ENCODE peak calls at places on chromosomes 6 and 20, in nine cellular contexts. One of them, this sample, is unnamed.

GRCh38 chr20:23753589-23753988 is 2.9 kb upstream of the CST1 start:
- DNase-seq in dermis blood vessel endothelial cell: no peak
- DNase-seq in NCI-H1105: no peak
- DNase-seq in activated CD4-positive, alpha-beta T cell treated with anti-CD3 and anti-CD28 coated beads, Interleukin-2, amount 50 U/mL, for 4 hours: no peak
- DNase-seq in putamen: no peak
- DNase-seq in NCI-H1092: no peak
- DNase-seq in lower lobe of right lung: no peak
- DNase-seq in germinal center: no peak
- DNase-seq in AG08396: no peak
- DNase-seq in this sample: no peak

GRCh38 chr6:53432318-53433161 is 83.8 kb upstream of the ELOVL5 start:
- DNase-seq in germinal center: no peak
- DNase-seq in AG08396: peak
- DNase-seq in NCI-H1105: no peak
- DNase-seq in NCI-H1092: peak
- DNase-seq in lower lobe of right lung: no peak
- DNase-seq in putamen: peak
- DNase-seq in dermis blood vessel endothelial cell: no peak
- DNase-seq in activated CD4-positive, alpha-beta T cell treated with anti-CD3 and anti-CD28 coated beads, Interleukin-2, amount 50 U/mL, for 4 hours: no peak
- DNase-seq in this sample: no peak

GRCh38 chr20:1265226-1265915 is 723 bp upstream of the SNPH start:
- DNase-seq in germinal center: no peak
- DNase-seq in dermis blood vessel endothelial cell: no peak
- DNase-seq in lower lobe of right lung: no peak
- DNase-seq in activated CD4-positive, alpha-beta T cell treated with anti-CD3 and anti-CD28 coated beads, Interleukin-2, amount 50 U/mL, for 4 hours: no peak
- DNase-seq in putamen: no peak
- DNase-seq in NCI-H1105: no peak
- DNase-seq in AG08396: no peak
- DNase-seq in NCI-H1092: no peak
- DNase-seq in this sample: peak

GRCh38 chr6:147603392-147604081 is 95.0 kb downstream of the SAMD5 start:
- DNase-seq in AG08396: no peak
- DNase-seq in NCI-H1092: no peak
- DNase-seq in dermis blood vessel endothelial cell: no peak
- DNase-seq in lower lobe of right lung: no peak
- DNase-seq in NCI-H1105: no peak
- DNase-seq in activated CD4-positive, alpha-beta T cell treated with anti-CD3 and anti-CD28 coated beads, Interleukin-2, amount 50 U/mL, for 4 hours: no peak
- DNase-seq in putamen: peak
- DNase-seq in germinal center: no peak
- DNase-seq in this sample: no peak

GRCh38 chr20:47818996-47819609 is 33.8 kb upstream of the SULF2 start:
- DNase-seq in lower lobe of right lung: no peak
- DNase-seq in putamen: no peak
- DNase-seq in germinal center: no peak
- DNase-seq in NCI-H1105: no peak
- DNase-seq in activated CD4-positive, alpha-beta T cell treated with anti-CD3 and anti-CD28 coated beads, Interleukin-2, amount 50 U/mL, for 4 hours: no peak
- DNase-seq in AG08396: no peak
- DNase-seq in dermis blood vessel endothelial cell: no peak
- DNase-seq in NCI-H1092: no peak
- DNase-seq in this sample: no peak

GRCh38 chr6:169223006-169223405 is 30.6 kb downstream of the THBS2 start:
- DNase-seq in NCI-H1092: no peak
- DNase-seq in AG08396: no peak
- DNase-seq in activated CD4-positive, alpha-beta T cell treated with anti-CD3 and anti-CD28 coated beads, Interleukin-2, amount 50 U/mL, for 4 hours: no peak
- DNase-seq in NCI-H1105: no peak
- DNase-seq in germinal center: no peak
- DNase-seq in putamen: no peak
- DNase-seq in lower lobe of right lung: no peak
- DNase-seq in dermis blood vessel endothelial cell: no peak
- DNase-seq in this sample: no peak

GRCh38 chr6:140285998-140286690 is 911.7 kb upstream of the CITED2 start:
- DNase-seq in germinal center: no peak
- DNase-seq in lower lobe of right lung: no peak
- DNase-seq in AG08396: no peak
- DNase-seq in activated CD4-positive, alpha-beta T cell treated with anti-CD3 and anti-CD28 coated beads, Interleukin-2, amount 50 U/mL, for 4 hours: no peak
- DNase-seq in dermis blood vessel endothelial cell: no peak
- DNase-seq in putamen: no peak
- DNase-seq in NCI-H1092: no peak
- DNase-seq in NCI-H1105: no peak
- DNase-seq in this sample: no peak

GRCh38 chr20:57699395-57699794 is 10.4 kb downstream of the PMEPA1 start:
- DNase-seq in AG08396: no peak
- DNase-seq in germinal center: peak
- DNase-seq in lower lobe of right lung: no peak
- DNase-seq in NCI-H1105: no peak
- DNase-seq in activated CD4-positive, alpha-beta T cell treated with anti-CD3 and anti-CD28 coated beads, Interleukin-2, amount 50 U/mL, for 4 hours: no peak
- DNase-seq in NCI-H1092: no peak
- DNase-seq in putamen: no peak
- DNase-seq in dermis blood vessel endothelial cell: no peak
- DNase-seq in this sample: no peak

GRCh38 chr6:48994811-48995210 is 468.2 kb downstream of the MMUT start:
- DNase-seq in lower lobe of right lung: no peak
- DNase-seq in AG08396: no peak
- DNase-seq in germinal center: no peak
- DNase-seq in NCI-H1092: no peak
- DNase-seq in dermis blood vessel endothelial cell: no peak
- DNase-seq in putamen: no peak
- DNase-seq in activated CD4-positive, alpha-beta T cell treated with anti-CD3 and anti-CD28 coated beads, Interleukin-2, amount 50 U/mL, for 4 hours: no peak
- DNase-seq in NCI-H1105: no peak
- DNase-seq in this sample: no peak

GRCh38 chr6:6859722-6860121 is 248.0 kb upstream of the RREB1 start:
- DNase-seq in lower lobe of right lung: no peak
- DNase-seq in AG08396: no peak
- DNase-seq in germinal center: no peak
- DNase-seq in NCI-H1092: no peak
- DNase-seq in dermis blood vessel endothelial cell: no peak
- DNase-seq in putamen: no peak
- DNase-seq in NCI-H1105: no peak
- DNase-seq in activated CD4-positive, alpha-beta T cell treated with anti-CD3 and anti-CD28 coated beads, Interleukin-2, amount 50 U/mL, for 4 hours: no peak
- DNase-seq in this sample: no peak

GRCh38 chr6:87968435-87969278 is 79.0 kb upstream of the SPACA1 start:
- DNase-seq in lower lobe of right lung: peak
- DNase-seq in NCI-H1092: peak
- DNase-seq in activated CD4-positive, alpha-beta T cell treated with anti-CD3 and anti-CD28 coated beads, Interleukin-2, amount 50 U/mL, for 4 hours: no peak
- DNase-seq in putamen: peak
- DNase-seq in dermis blood vessel endothelial cell: peak
- DNase-seq in germinal center: no peak
- DNase-seq in AG08396: no peak
- DNase-seq in NCI-H1105: peak
- DNase-seq in this sample: peak

GRCh38 chr20:57805784-57806183 is 96.0 kb upstream of the PMEPA1 start:
- DNase-seq in germinal center: no peak
- DNase-seq in activated CD4-positive, alpha-beta T cell treated with anti-CD3 and anti-CD28 coated beads, Interleukin-2, amount 50 U/mL, for 4 hours: no peak
- DNase-seq in putamen: no peak
- DNase-seq in AG08396: no peak
- DNase-seq in NCI-H1105: no peak
- DNase-seq in NCI-H1092: no peak
- DNase-seq in dermis blood vessel endothelial cell: no peak
- DNase-seq in lower lobe of right lung: no peak
- DNase-seq in this sample: no peak